ENCODE peak calls at places on chromosomes 13 and 19, in eight cellular contexts. S is thyroid gland; P is posterior cingulate gyrus; A is renal cortical epithelial cell; Q is activated CD4-positive, alpha-beta T cell treated with anti-CD3 and anti-CD28 coated beads for 48 hours; Z is SK-MEL-5; B is EL; M is iPS-NIHi11. E is an unnamed sample.

GRCh38 chr13:112954488-112955270 is 14.3 kb upstream of the MCF2L start:
- DNase-seq in S (no peak), P (no peak), A (no peak), Q (no peak), Z (no peak), B (no peak), M (no peak), E (no peak)

GRCh38 chr13:50915562-50915961 is 6.0 kb downstream of the RNASEH2B start:
- DNase-seq in S (no peak), P (no peak), A (no peak), Q (peak; percentile 55), Z (no peak), B (no peak), M (no peak), E (peak; percentile 9)

GRCh38 chr19:6750062-6750461 is 10.6 kb downstream of the TRIP10 start:
- DNase-seq in S (no peak), P (no peak), A (no peak), Q (no peak), Z (no peak), B (no peak), M (no peak), E (no peak)

GRCh38 chr13:39956036-39956435 is 300.6 kb downstream of the COG6 start:
- DNase-seq in S (no peak), P (no peak), A (no peak), Q (peak; percentile 50), Z (no peak), B (peak; percentile 12), M (no peak), E (peak; percentile 18)

GRCh38 chr13:31201341-31202024 is 1.7 kb downstream of the B3GLCT start:
- DNase-seq in S (peak; percentile 39), P (no peak), A (peak; percentile 65), Q (no peak), Z (no peak), B (peak; percentile 71), M (no peak), E (no peak)

GRCh38 chr13:76937416-76937815 is 10.9 kb upstream of the ACOD1 start:
- DNase-seq in S (no peak), P (no peak), A (peak; percentile 90), Q (no peak), Z (no peak), B (peak; percentile 95), M (no peak), E (no peak)

GRCh38 chr19:39380521-39381502 is 10.1 kb downstream of the PAF1 start:
- DNase-seq in S (no peak), P (no peak), A (no peak), Q (no peak), Z (no peak), B (no peak), M (no peak), E (no peak)

GRCh38 chr13:105363747-105364177 is 1171.7 kb downstream of the EFNB2 start:
- DNase-seq in S (no peak), P (no peak), A (no peak), Q (no peak), Z (peak; percentile 27), B (no peak), M (no peak), E (no peak)

GRCh38 chr13:24280722-24281121 is 28.7 kb upstream of the C1QTNF9 start:
- DNase-seq in S (no peak), P (no peak), A (no peak), Q (no peak), Z (no peak), B (no peak), M (no peak), E (no peak)

GRCh38 chr19:17243854-17244617 is 1.7 kb downstream of the NR2F6 start:
- DNase-seq in S (peak; percentile 77), P (no peak), A (peak; percentile 22), Q (no peak), Z (peak; percentile 47), B (peak; percentile 53), M (no peak), E (no peak)

GRCh38 chr19:3625996-3626472 is 556 bp downstream of the CACTIN start:
- DNase-seq in S (no peak), P (no peak), A (no peak), Q (peak; percentile 45), Z (no peak), B (peak; percentile 16), M (no peak), E (no peak)

GRCh38 chr13:44698076-44698475 is 121.9 kb upstream of the TSC22D1 start:
- DNase-seq in S (no peak), P (no peak), A (no peak), Q (no peak), Z (no peak), B (no peak), M (no peak), E (no peak)

GRCh38 chr13:43767351-43767901 is 19.3 kb downstream of the ENOX1 start:
- DNase-seq in S (no peak), P (no peak), A (no peak), Q (no peak), Z (no peak), B (no peak), M (no peak), E (no peak)

GRCh38 chr19:47644743-47645499 is 36.0 kb downstream of the BICRA start:
- DNase-seq in S (peak; percentile 76), P (no peak), A (peak; percentile 84), Q (no peak), Z (no peak), B (no peak), M (no peak), E (no peak)

GRCh38 chr13:74316531-74316930 is 182.3 kb upstream of the KLF12 start:
- DNase-seq in S (no peak), P (no peak), A (peak; percentile 33), Q (no peak), Z (no peak), B (no peak), M (no peak), E (peak; percentile 13)

GRCh38 chr19:35856001-35856400 is 710 bp upstream of the KIRREL2 start:
- DNase-seq in S (no peak), P (no peak), A (no peak), Q (no peak), Z (no peak), B (no peak), M (peak; percentile 81), E (no peak)

GRCh38 chr19:11554160-11554559 is 4.9 kb downstream of the ELOF1 start:
- DNase-seq in S (no peak), P (no peak), A (no peak), Q (no peak), Z (no peak), B (no peak), M (no peak), E (no peak)

GRCh38 chr13:77386046-77386445 is 59.2 kb upstream of the MYCBP2 start:
- DNase-seq in S (no peak), P (no peak), A (no peak), Q (no peak), Z (no peak), B (peak; percentile 34), M (no peak), E (no peak)

GRCh38 chr13:105847532-105848295 is 687.7 kb downstream of the EFNB2 start:
- DNase-seq in S (no peak), P (no peak), A (no peak), Q (no peak), Z (no peak), B (no peak), M (no peak), E (no peak)

GRCh38 chr19:49985926-49986325 is 25.0 kb upstream of the SIGLEC11 start:
- DNase-seq in S (no peak), P (no peak), A (no peak), Q (no peak), Z (no peak), B (no peak), M (no peak), E (no peak)

GRCh38 chr13:41614671-41615519 is 157.5 kb downstream of the RGCC start:
- DNase-seq in S (no peak), P (no peak), A (no peak), Q (no peak), Z (no peak), B (peak; percentile 45), M (no peak), E (no peak)

GRCh38 chr19:5170329-5170745 is 170.3 kb downstream of the PTPRS start:
- DNase-seq in S (no peak), P (no peak), A (no peak), Q (peak; percentile 78), Z (no peak), B (no peak), M (peak; percentile 58), E (peak; percentile 33)

GRCh38 chr19:39324242-39324842 is 3.7 kb upstream of the LRFN1 start:
- DNase-seq in S (no peak), P (no peak), A (no peak), Q (no peak), Z (no peak), B (no peak), M (no peak), E (no peak)

GRCh38 chr19:11821474-11821873 is 7.4 kb downstream of the ZNF440 start:
- DNase-seq in S (no peak), P (no peak), A (peak; percentile 28), Q (no peak), Z (no peak), B (peak; percentile 36), M (no peak), E (no peak)